ENCODE peak calls at places on chromosomes 3 and 15, in seven cellular contexts. One of them, this sample, is unnamed.

GRCh38 chr15:85330941-85331588 is 49.3 kb upstream of the AKAP13 start:
- DNase-seq in Peyer's patch: peak
- DNase-seq in ovary: peak
- DNase-seq in GM12892: peak
- DNase-seq in body of pancreas: peak
- DNase-seq in transverse colon: peak
- DNase-seq in spleen: peak
- DNase-seq in this sample: peak

GRCh38 chr3:56702487-56703315 is 19.6 kb upstream of the TASOR start:
- DNase-seq in ovary: no peak
- DNase-seq in transverse colon: peak
- DNase-seq in spleen: no peak
- DNase-seq in body of pancreas: peak
- DNase-seq in GM12892: no peak
- DNase-seq in Peyer's patch: peak
- DNase-seq in this sample: no peak

GRCh38 chr15:24772709-24773373 is 97.3 kb downstream of the NPAP1 start:
- DNase-seq in transverse colon: peak
- DNase-seq in ovary: peak
- DNase-seq in GM12892: no peak
- DNase-seq in body of pancreas: peak
- DNase-seq in spleen: peak
- DNase-seq in Peyer's patch: peak
- DNase-seq in this sample: peak

GRCh38 chr15:73787621-73788020 is 34.5 kb upstream of the INSYN1 start:
- DNase-seq in body of pancreas: no peak
- DNase-seq in GM12892: no peak
- DNase-seq in Peyer's patch: no peak
- DNase-seq in transverse colon: no peak
- DNase-seq in spleen: peak
- DNase-seq in ovary: no peak
- DNase-seq in this sample: no peak

GRCh38 chr15:62137216-62137884 is 27.7 kb downstream of the C2CD4B start:
- DNase-seq in body of pancreas: no peak
- DNase-seq in Peyer's patch: no peak
- DNase-seq in transverse colon: no peak
- DNase-seq in ovary: no peak
- DNase-seq in GM12892: no peak
- DNase-seq in spleen: no peak
- DNase-seq in this sample: no peak

GRCh38 chr3:179640469-179640868 is 12.4 kb upstream of the USP13 start:
- DNase-seq in GM12892: no peak
- DNase-seq in ovary: no peak
- DNase-seq in transverse colon: no peak
- DNase-seq in body of pancreas: no peak
- DNase-seq in spleen: no peak
- DNase-seq in Peyer's patch: no peak
- DNase-seq in this sample: no peak

GRCh38 chr3:193736616-193737015 is 143.6 kb downstream of the OPA1 start:
- DNase-seq in transverse colon: no peak
- DNase-seq in GM12892: no peak
- DNase-seq in Peyer's patch: no peak
- DNase-seq in body of pancreas: no peak
- DNase-seq in spleen: no peak
- DNase-seq in ovary: no peak
- DNase-seq in this sample: no peak

GRCh38 chr15:49887604-49888340 is 231.3 kb downstream of the ATP8B4 start:
- DNase-seq in spleen: no peak
- DNase-seq in Peyer's patch: no peak
- DNase-seq in body of pancreas: no peak
- DNase-seq in ovary: no peak
- DNase-seq in GM12892: no peak
- DNase-seq in transverse colon: no peak
- DNase-seq in this sample: no peak

GRCh38 chr15:59662260-59662659 is 4.9 kb upstream of the GTF2A2 start:
- DNase-seq in Peyer's patch: no peak
- DNase-seq in body of pancreas: no peak
- DNase-seq in spleen: no peak
- DNase-seq in GM12892: no peak
- DNase-seq in transverse colon: no peak
- DNase-seq in ovary: no peak
- DNase-seq in this sample: no peak

GRCh38 chr15:95932141-95932540 is 398.4 kb upstream of the NR2F2 start:
- DNase-seq in spleen: no peak
- DNase-seq in body of pancreas: no peak
- DNase-seq in Peyer's patch: no peak
- DNase-seq in transverse colon: no peak
- DNase-seq in GM12892: no peak
- DNase-seq in ovary: no peak
- DNase-seq in this sample: no peak

GRCh38 chr3:178646205-178646604 is 110.0 kb downstream of the KCNMB2 start:
- DNase-seq in transverse colon: no peak
- DNase-seq in ovary: no peak
- DNase-seq in Peyer's patch: no peak
- DNase-seq in spleen: no peak
- DNase-seq in GM12892: no peak
- DNase-seq in body of pancreas: no peak
- DNase-seq in this sample: no peak

GRCh38 chr15:27956285-27956684 is 142.8 kb downstream of the OCA2 start:
- DNase-seq in Peyer's patch: no peak
- DNase-seq in spleen: no peak
- DNase-seq in body of pancreas: no peak
- DNase-seq in ovary: no peak
- DNase-seq in transverse colon: no peak
- DNase-seq in GM12892: no peak
- DNase-seq in this sample: no peak

GRCh38 chr3:14077310-14077709 is 47.4 kb downstream of the CHCHD4 start:
- DNase-seq in body of pancreas: no peak
- DNase-seq in spleen: no peak
- DNase-seq in Peyer's patch: no peak
- DNase-seq in ovary: no peak
- DNase-seq in GM12892: no peak
- DNase-seq in transverse colon: no peak
- DNase-seq in this sample: no peak

GRCh38 chr3:99317196-99317595 is 321.2 kb upstream of the COL8A1 start:
- DNase-seq in Peyer's patch: no peak
- DNase-seq in body of pancreas: no peak
- DNase-seq in ovary: no peak
- DNase-seq in transverse colon: no peak
- DNase-seq in GM12892: no peak
- DNase-seq in spleen: no peak
- DNase-seq in this sample: no peak

GRCh38 chr3:129756871-129757270 is 136.6 kb downstream of the TMCC1 start:
- DNase-seq in ovary: no peak
- DNase-seq in spleen: no peak
- DNase-seq in Peyer's patch: no peak
- DNase-seq in body of pancreas: no peak
- DNase-seq in GM12892: no peak
- DNase-seq in transverse colon: no peak
- DNase-seq in this sample: no peak

GRCh38 chr3:73086071-73086494 is 24.6 kb downstream of the EBLN2 start:
- DNase-seq in GM12892: no peak
- DNase-seq in Peyer's patch: peak
- DNase-seq in ovary: peak
- DNase-seq in transverse colon: peak
- DNase-seq in spleen: peak
- DNase-seq in body of pancreas: peak
- DNase-seq in this sample: no peak

DNA sequence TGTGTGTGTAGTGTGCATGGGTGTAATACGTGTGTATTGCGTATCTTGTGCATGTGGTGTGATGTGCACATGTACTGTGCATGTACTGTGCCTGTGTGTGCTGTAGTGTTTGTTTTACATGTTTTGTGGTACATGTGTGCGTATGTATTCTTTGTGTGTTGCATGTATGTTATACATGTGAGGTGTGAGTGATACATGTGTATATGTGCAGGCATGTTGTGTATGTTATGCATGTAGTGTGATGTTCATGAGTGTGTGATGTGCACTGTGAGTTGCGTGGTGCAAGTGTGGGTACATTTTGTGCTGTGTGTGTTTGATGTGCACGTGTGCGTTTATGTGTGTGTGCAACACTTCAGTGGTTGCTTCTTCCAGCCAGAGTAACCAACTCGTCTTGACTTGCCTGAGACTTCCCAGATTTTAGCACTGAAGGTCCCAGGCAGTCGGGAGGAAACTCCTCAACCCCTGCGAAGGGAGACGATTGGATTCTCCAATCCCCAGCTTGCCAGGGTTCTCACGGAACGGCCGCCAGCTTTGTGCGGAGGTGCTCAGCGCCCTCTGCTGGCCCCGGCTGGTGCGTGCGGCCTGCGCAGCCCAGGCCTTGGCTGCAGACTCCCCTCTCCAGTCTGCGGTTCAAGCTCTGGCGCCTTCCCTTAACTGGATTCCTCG is 3.6 kb downstream of the GALNT15 start:
- DNase-seq in Peyer's patch: peak
- DNase-seq in ovary: peak
- DNase-seq in GM12892: peak
- DNase-seq in transverse colon: peak
- DNase-seq in body of pancreas: peak
- DNase-seq in spleen: peak
- DNase-seq in this sample: peak
- TF ChIP-seq POLR2A in Peyer's patch: no peak
- TF ChIP-seq POLR2A in ovary: peak
- TF ChIP-seq POLR2A in GM12892: no peak
- TF ChIP-seq POLR2A in transverse colon: no peak
- TF ChIP-seq POLR2A in body of pancreas: no peak
- TF ChIP-seq POLR2A in spleen: no peak
- TF ChIP-seq POLR2A in this sample: no peak

GRCh38 chr3:38698061-38698460 is 48.6 kb upstream of the SCN5A start:
- DNase-seq in body of pancreas: no peak
- DNase-seq in spleen: no peak
- DNase-seq in transverse colon: no peak
- DNase-seq in ovary: no peak
- DNase-seq in Peyer's patch: no peak
- DNase-seq in GM12892: no peak
- DNase-seq in this sample: no peak

GRCh38 chr3:38702231-38702630 is 52.7 kb upstream of the SCN5A start:
- DNase-seq in body of pancreas: no peak
- DNase-seq in spleen: no peak
- DNase-seq in GM12892: no peak
- DNase-seq in Peyer's patch: no peak
- DNase-seq in ovary: no peak
- DNase-seq in transverse colon: no peak
- DNase-seq in this sample: no peak

GRCh38 chr3:38696034-38696433 is 46.5 kb upstream of the SCN5A start:
- DNase-seq in transverse colon: no peak
- DNase-seq in body of pancreas: no peak
- DNase-seq in ovary: no peak
- DNase-seq in GM12892: no peak
- DNase-seq in Peyer's patch: no peak
- DNase-seq in spleen: no peak
- DNase-seq in this sample: no peak

DNA sequence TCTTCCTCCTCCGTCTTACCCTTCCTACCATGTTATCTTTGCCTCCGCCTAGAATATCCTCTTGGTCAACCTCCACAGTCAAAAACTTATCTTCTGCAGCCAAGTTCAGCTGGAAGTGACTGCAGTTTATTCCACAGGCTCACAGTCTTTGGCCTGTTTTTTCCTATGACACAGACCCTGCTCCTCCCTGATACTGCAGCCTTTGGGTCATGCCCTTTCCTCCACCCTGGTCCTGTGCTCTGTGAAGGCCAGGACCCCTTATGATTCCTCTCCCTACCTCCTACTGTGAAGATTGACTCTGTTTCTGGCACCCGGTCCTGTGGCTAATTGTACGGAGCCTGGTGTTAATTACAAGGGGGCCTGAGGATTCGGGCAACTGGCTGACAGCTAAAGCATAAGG is 49.3 kb upstream of the SCN5A start:
- DNase-seq in GM12892: no peak
- DNase-seq in spleen: no peak
- DNase-seq in transverse colon: no peak
- DNase-seq in Peyer's patch: no peak
- DNase-seq in body of pancreas: no peak
- DNase-seq in ovary: no peak
- DNase-seq in this sample: no peak
- TF ChIP-seq POLR2A in GM12892: no peak
- TF ChIP-seq POLR2A in spleen: no peak
- TF ChIP-seq POLR2A in transverse colon: no peak
- TF ChIP-seq POLR2A in Peyer's patch: no peak
- TF ChIP-seq POLR2A in body of pancreas: no peak
- TF ChIP-seq POLR2A in ovary: no peak
- TF ChIP-seq POLR2A in this sample: no peak

GRCh38 chr3:49859576-49860305 is 3.4 kb upstream of the TRAIP start:
- DNase-seq in transverse colon: no peak
- DNase-seq in spleen: no peak
- DNase-seq in ovary: no peak
- DNase-seq in body of pancreas: no peak
- DNase-seq in Peyer's patch: no peak
- DNase-seq in GM12892: no peak
- DNase-seq in this sample: no peak

GRCh38 chr3:49855662-49856061 is 702 bp downstream of the TRAIP start:
- DNase-seq in Peyer's patch: no peak
- DNase-seq in ovary: no peak
- DNase-seq in GM12892: no peak
- DNase-seq in transverse colon: no peak
- DNase-seq in body of pancreas: no peak
- DNase-seq in spleen: no peak
- DNase-seq in this sample: no peak

DNA sequence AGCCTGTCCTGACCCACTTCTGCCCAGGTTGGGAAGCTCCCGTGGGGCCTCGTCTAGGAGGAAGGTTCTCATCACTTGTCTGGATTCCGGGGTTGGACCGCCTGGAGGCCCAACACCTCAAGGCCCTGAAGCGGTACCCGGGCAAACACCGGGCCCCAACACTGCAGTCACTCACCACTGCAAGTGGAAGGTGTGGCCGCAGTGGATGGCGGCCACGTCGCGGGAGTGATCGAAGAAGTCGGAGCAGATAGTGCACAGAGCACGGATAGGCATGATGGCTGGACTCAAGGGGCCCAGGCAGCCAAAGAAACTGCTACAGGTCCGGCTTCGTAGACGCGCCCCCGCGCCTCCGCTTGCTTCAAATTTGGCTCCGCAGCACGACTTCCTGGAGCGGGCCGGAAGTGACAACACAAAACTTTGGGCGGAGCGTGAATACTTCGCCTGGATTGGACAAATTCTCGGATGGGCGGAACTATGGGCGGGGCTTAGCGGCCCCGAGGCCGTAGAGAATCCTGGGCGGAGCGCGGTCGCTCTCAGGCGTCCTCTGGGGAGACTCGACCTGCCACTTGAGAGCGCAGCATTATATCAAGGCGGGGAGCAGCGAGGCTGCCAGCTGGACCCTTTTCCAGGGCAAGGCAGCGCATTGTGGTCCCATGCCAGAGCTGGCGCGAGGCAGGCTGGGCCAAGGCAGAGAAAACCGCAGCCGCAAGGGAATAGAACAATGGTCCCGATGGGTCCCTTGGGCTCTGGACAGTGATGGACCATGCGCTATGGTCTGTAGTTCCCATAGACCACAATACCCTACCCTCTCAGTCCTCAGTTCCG is at the start of gene TRAIP:
- DNase-seq in ovary: peak
- DNase-seq in Peyer's patch: peak
- DNase-seq in transverse colon: peak
- DNase-seq in spleen: peak
- DNase-seq in GM12892: peak
- DNase-seq in body of pancreas: peak
- DNase-seq in this sample: peak
- TF ChIP-seq POLR2A in ovary: peak
- TF ChIP-seq POLR2A in Peyer's patch: peak
- TF ChIP-seq POLR2A in transverse colon: peak
- TF ChIP-seq POLR2A in spleen: no peak
- TF ChIP-seq POLR2A in GM12892: peak
- TF ChIP-seq POLR2A in body of pancreas: peak
- TF ChIP-seq POLR2A in this sample: peak

GRCh38 chr3:118766306-118766669 is 268.4 kb downstream of the IGSF11 start:
- DNase-seq in transverse colon: no peak
- DNase-seq in Peyer's patch: no peak
- DNase-seq in GM12892: no peak
- DNase-seq in spleen: no peak
- DNase-seq in ovary: no peak
- DNase-seq in body of pancreas: no peak
- DNase-seq in this sample: no peak
- TF ChIP-seq POLR2A in transverse colon: no peak
- TF ChIP-seq POLR2A in Peyer's patch: no peak
- TF ChIP-seq POLR2A in GM12892: no peak
- TF ChIP-seq POLR2A in spleen: no peak
- TF ChIP-seq POLR2A in ovary: no peak
- TF ChIP-seq POLR2A in body of pancreas: no peak
- TF ChIP-seq POLR2A in this sample: no peak

This sample was measured in sigmoid colon.